ENCODE peak calls at places on chromosomes 7 and 10, in seven cellular contexts. D, K, T, F, U, R and W are unnamed samples.

GRCh38 chr7:130961128-130961601 is 227.2 kb upstream of the KLF14 start:
- DNase-seq in K (peak), U (peak), R (peak), D (no peak), T (no peak), F (no peak), W (no peak)

GRCh38 chr10:103763374-103764202 is 91.8 kb downstream of the SH3PXD2A start:
- DNase-seq in U (no peak), T (no peak), F (no peak), R (peak), K (no peak), D (no peak), W (no peak)

GRCh38 chr7:159015081-159015893 is 129.4 kb downstream of the VIPR2 start:
- DNase-seq in T (no peak), K (no peak), F (no peak), D (no peak), R (no peak), U (no peak), W (no peak)

GRCh38 chr10:11667756-11668155 is 56.3 kb upstream of the USP6NL start:
- DNase-seq in R (no peak), T (no peak), U (no peak), F (no peak), K (peak), D (no peak), W (no peak)

GRCh38 chr7:1500064-1500807 is 4.0 kb downstream of the INTS1 start:
- DNase-seq in K (peak), R (no peak), U (no peak), F (no peak), D (no peak), T (no peak), W (no peak)

GRCh38 chr7:55552320-55553086 is 19.8 kb downstream of the VOPP1 start:
- DNase-seq in T (peak), K (no peak), D (peak), R (no peak), U (no peak), F (no peak), W (peak)

GRCh38 chr7:91837397-91838070 is 43.0 kb downstream of the MTERF1 start:
- DNase-seq in D (no peak), R (no peak), U (no peak), K (no peak), T (no peak), F (no peak), W (no peak)

GRCh38 chr7:43701502-43701859 is 27.8 kb downstream of the COA1 start:
- DNase-seq in R (no peak), U (no peak), K (no peak), T (no peak), F (no peak), D (no peak), W (no peak)

GRCh38 chr7:128017880-128018845 is 13.1 kb downstream of the LRRC4 start:
- DNase-seq in T (no peak), U (no peak), F (no peak), D (no peak), K (no peak), R (no peak), W (no peak)

GRCh38 chr7:96034940-96035727 is 262.8 kb downstream of the DYNC1I1 start:
- DNase-seq in F (no peak), D (no peak), R (no peak), K (no peak), T (no peak), U (no peak), W (no peak)

GRCh38 chr7:69773535-69774225 is 175.4 kb downstream of the AUTS2 start:
- DNase-seq in D (no peak), F (no peak), T (no peak), R (no peak), U (no peak), K (no peak), W (no peak)

GRCh38 chr7:121608785-121609184 is 212.7 kb upstream of the FAM3C start:
- DNase-seq in K (no peak), R (no peak), T (no peak), U (peak), D (no peak), F (no peak), W (no peak)

GRCh38 chr7:38310601-38311057 is 37.2 kb upstream of the TARP start:
- DNase-seq in R (no peak), U (no peak), K (no peak), F (no peak), T (no peak), D (no peak), W (no peak)

GRCh38 chr7:101869901-101870290 is 52.5 kb downstream of the CUX1 start:
- DNase-seq in K (no peak), T (no peak), U (no peak), D (no peak), F (no peak), R (peak), W (no peak)

GRCh38 chr10:120979435-120980315 is 128.5 kb downstream of the WDR11 start:
- DNase-seq in R (no peak), F (no peak), D (peak), U (peak), T (peak), K (no peak), W (no peak)

GRCh38 chr7:157459966-157460365 is 123.2 kb downstream of the DNAJB6 start:
- DNase-seq in F (no peak), U (no peak), K (peak), R (no peak), T (no peak), D (no peak), W (no peak)

GRCh38 chr10:116826803-116827202 is 22.5 kb upstream of the ENO4 start:
- DNase-seq in R (no peak), D (no peak), F (no peak), T (no peak), K (no peak), U (no peak), W (peak)

GRCh38 chr7:156554488-156554887 is 86.1 kb upstream of the RNF32 start:
- DNase-seq in F (no peak), T (no peak), R (no peak), U (no peak), K (no peak), D (no peak), W (no peak)

GRCh38 chr7:68706291-68706690 is 892.0 kb upstream of the AUTS2 start:
- DNase-seq in T (no peak), F (peak), D (no peak), R (no peak), K (no peak), U (no peak), W (peak)

GRCh38 chr7:914521-915194 is 38.3 kb downstream of the GET4 start:
- DNase-seq in T (no peak), K (no peak), D (no peak), U (no peak), R (no peak), F (no peak), W (no peak)

GRCh38 chr10:105538933-105539332 is 897.8 kb downstream of the SORCS3 start:
- DNase-seq in K (no peak), D (no peak), U (no peak), R (no peak), T (no peak), F (no peak), W (no peak)

GRCh38 chr7:91573405-91573804 is 307.1 kb downstream of the MTERF1 start:
- DNase-seq in D (no peak), U (no peak), R (no peak), F (no peak), T (no peak), K (no peak), W (no peak)

GRCh38 chr7:90178592-90179279 is 24.5 kb downstream of the STEAP1 start:
- DNase-seq in U (no peak), R (no peak), T (no peak), K (no peak), D (no peak), F (no peak), W (no peak)

GRCh38 chr10:33215154-33215553 is 119.3 kb downstream of the NRP1 start:
- DNase-seq in U (no peak), R (no peak), F (peak), D (no peak), K (no peak), T (no peak), W (peak)

GRCh38 chr10:121708921-121709625 is 110.8 kb upstream of the FGFR2 start:
- DNase-seq in K (no peak), U (no peak), D (no peak), T (no peak), F (no peak), R (no peak), W (peak)

GRCh38 chr10:92851003-92851402 is 2.7 kb downstream of the EXOC6 start:
- DNase-seq in R (no peak), U (no peak), D (no peak), K (no peak), F (no peak), T (no peak), W (no peak)

GRCh38 chr10:93030409-93030808 is 30.2 kb upstream of the CYP26C1 start:
- DNase-seq in R (no peak), U (no peak), D (no peak), F (peak), K (no peak), T (no peak), W (peak)

GRCh38 chr7:139680676-139681462 is 96.9 kb downstream of the HIPK2 start:
- DNase-seq in U (peak), T (no peak), R (no peak), D (peak), K (peak), F (peak), W (no peak)

GRCh38 chr7:91780526-91780925 is 100.0 kb downstream of the MTERF1 start:
- DNase-seq in D (no peak), K (no peak), R (no peak), F (no peak), T (no peak), U (no peak), W (peak)

GRCh38 chr10:43679509-43679908 is 30.8 kb upstream of the ZNF32 start:
- DNase-seq in K (no peak), T (peak), U (no peak), F (no peak), R (no peak), D (peak), W (peak)

GRCh38 chr10:1610986-1611770 is 126.1 kb downstream of the ADARB2 start:
- DNase-seq in D (no peak), F (no peak), U (no peak), T (no peak), R (no peak), K (peak), W (no peak)

GRCh38 chr10:82796510-82796909 is 921.5 kb downstream of the NRG3 start:
- DNase-seq in R (peak), U (no peak), D (no peak), T (no peak), F (no peak), K (no peak), W (no peak)

GRCh38 chr10:130400890-130401289 is 264.7 kb downstream of the GLRX3 start:
- DNase-seq in R (no peak), K (no peak), F (no peak), D (no peak), U (no peak), T (no peak), W (no peak)

GRCh38 chr7:2687881-2688318 is at the start of gene AMZ1:
- DNase-seq in F (no peak), U (no peak), R (no peak), T (no peak), K (peak), D (no peak), W (no peak)

GRCh38 chr10:90832111-90832510 is 25.7 kb downstream of the HTR7 start:
- DNase-seq in F (no peak), D (no peak), K (no peak), R (no peak), U (no peak), T (no peak), W (no peak)

GRCh38 chr10:62903828-62904227 is 87.7 kb upstream of the EGR2 start:
- DNase-seq in R (no peak), T (no peak), D (no peak), F (no peak), K (no peak), U (no peak), W (no peak)

GRCh38 chr10:130037169-130037661 is 73.1 kb upstream of the EBF3 start:
- DNase-seq in K (peak), U (no peak), F (no peak), R (no peak), T (peak), D (no peak), W (no peak)

GRCh38 chr7:24419070-24419469 is 135.1 kb downstream of the NPY start:
- DNase-seq in D (no peak), T (no peak), U (no peak), F (no peak), K (no peak), R (peak), W (no peak)

GRCh38 chr10:6737080-6737641 is 157.1 kb upstream of the PRKCQ start:
- DNase-seq in K (no peak), F (no peak), R (no peak), U (no peak), T (no peak), D (no peak), W (peak)

DNA sequence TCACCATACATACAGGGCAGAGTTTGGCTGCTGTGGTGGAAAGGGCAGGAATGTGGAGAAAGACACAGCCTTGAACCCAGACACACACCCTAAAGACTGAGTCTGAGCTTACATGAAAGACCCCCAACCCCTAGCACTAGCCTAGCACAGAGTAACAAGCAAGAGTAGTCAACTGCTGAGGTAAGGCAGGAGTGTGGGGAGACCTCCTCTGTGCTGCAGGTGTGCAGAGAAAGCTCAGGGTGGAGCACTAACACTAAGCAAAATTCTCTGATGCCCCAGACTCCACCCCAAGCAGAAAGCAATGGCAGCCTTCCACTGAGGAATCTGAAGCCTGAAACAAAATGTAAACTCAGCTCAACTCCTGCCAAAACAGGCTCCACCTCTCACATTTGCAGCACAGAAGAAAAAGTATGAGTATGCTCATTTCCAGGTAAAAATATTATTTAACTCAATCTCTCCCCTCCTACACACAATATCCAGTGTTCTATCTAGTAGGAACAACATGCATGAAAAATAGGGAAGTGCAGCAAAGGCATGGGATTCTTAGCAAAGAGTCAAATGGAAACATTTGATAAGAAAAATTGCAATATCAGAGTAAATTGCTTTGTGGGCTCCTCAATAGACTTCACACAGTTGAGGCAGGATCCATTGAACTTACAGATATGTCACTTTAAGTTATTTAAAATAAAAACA is 151.1 kb downstream of the ANK3 start:
- DNase-seq in T (no peak), K (no peak), D (no peak), R (peak), F (no peak), U (peak), W (no peak)
- TF ChIP-seq CTCF in T (no peak), K (peak), D (peak), R (peak), F (peak), U (peak), W (peak)

GRCh38 chr10:48556713-48557112 is 48.2 kb downstream of the ARHGAP22 start:
- DNase-seq in F (no peak), R (no peak), D (no peak), K (no peak), T (no peak), U (no peak), W (no peak)
- H3K4me3 ChIP-seq in F (no peak), R (no peak), D (no peak), K (no peak), T (no peak), U (no peak), W (no peak)

GRCh38 chr7:29684787-29685650 is 121.3 kb upstream of the WIPF3 start:
- DNase-seq in T (peak), K (peak), U (peak), R (peak), F (no peak), D (peak), W (peak)
- TF ChIP-seq CTCF in T (no peak), K (no peak), U (no peak), R (no peak), F (no peak), D (no peak), W (no peak)

GRCh38 chr7:25893436-25893835 is 258.6 kb upstream of the NFE2L3 start:
- DNase-seq in F (no peak), R (peak), K (no peak), T (no peak), U (peak), D (no peak), W (no peak)
- H3K4me3 ChIP-seq in F (no peak), R (peak), K (no peak), T (no peak), U (peak), D (no peak), W (no peak)

DNA sequence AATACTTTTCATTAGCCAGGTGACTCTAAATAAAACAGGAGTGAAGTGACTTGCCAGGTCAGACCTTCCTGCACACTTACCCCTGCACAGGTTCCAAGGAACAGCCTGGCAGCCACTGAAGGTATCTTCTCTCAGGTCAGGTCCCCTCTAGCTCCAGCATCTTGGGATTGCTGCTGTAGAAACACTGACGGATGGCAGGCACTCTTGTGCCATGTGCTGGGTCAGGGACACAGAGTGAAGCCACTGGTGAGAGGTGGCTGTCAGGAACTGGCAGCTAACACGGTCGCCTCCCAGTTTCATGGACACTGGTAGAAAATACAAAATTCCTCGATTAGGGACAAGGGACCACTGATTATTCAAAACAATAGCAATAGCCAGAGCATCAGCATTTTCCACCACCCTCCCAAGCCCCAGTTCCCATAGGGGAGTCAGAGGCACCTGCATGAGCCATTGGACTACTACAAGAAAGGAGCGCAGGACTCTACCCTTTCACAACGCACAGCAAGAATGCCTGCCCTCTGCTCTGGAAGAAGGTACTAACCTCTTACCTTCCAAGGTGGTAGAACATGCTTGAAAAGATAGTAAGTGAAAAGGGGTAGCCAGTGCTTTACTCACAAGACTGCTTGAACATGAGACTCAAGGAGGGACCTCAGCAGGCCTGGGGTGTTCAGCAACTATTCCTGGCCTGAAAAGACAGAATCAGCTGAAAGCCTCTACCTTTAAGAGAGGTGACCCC is 5.1 kb upstream of the MYO1G start:
- DNase-seq in K (peak), T (no peak), F (no peak), U (no peak), D (no peak), R (no peak), W (no peak)
- TF ChIP-seq CTCF in K (no peak), T (no peak), F (no peak), U (no peak), D (no peak), R (no peak), W (no peak)

GRCh38 chr7:30165590-30165989 is 30.8 kb downstream of the MTURN start:
- DNase-seq in T (no peak), F (no peak), R (no peak), U (no peak), K (no peak), D (no peak), W (no peak)
- H3K4me3 ChIP-seq in T (no peak), F (no peak), R (no peak), U (no peak), K (no peak), D (no peak), W (no peak)

GRCh38 chr7:87709258-87709657 is 81.1 kb downstream of the RUNDC3B start:
- DNase-seq in R (no peak), F (no peak), U (no peak), T (no peak), D (no peak), K (no peak), W (no peak)
- TF ChIP-seq CTCF in R (no peak), F (no peak), U (no peak), T (no peak), D (no peak), K (no peak), W (no peak)

GRCh38 chr7:123744416-123744815 is 4.4 kb downstream of the WASL start:
- DNase-seq in R (no peak), F (no peak), D (no peak), K (no peak), U (no peak), T (no peak), W (no peak)
- H3K4me3 ChIP-seq in R (no peak), F (no peak), D (no peak), K (no peak), U (no peak), T (no peak), W (no peak)